ENCODE peak calls at places on chromosomes 12 and 14, in nine cellular contexts. L is transverse colon, Z is PC-3, Y is aorta, V is uterus, U is GM23248, X is tibial artery, I is WERI-Rb-1, T is pancreas. N is an unnamed sample.

GRCh38 chr12:108313609-108314331 is 25.3 kb downstream of the CMKLR1 start:
- DNase-seq in L (peak; percentile 29), Z (no peak), Y (peak; percentile 78), V (no peak), U (no peak), X (no peak), I (no peak), T (no peak), N (no peak)

GRCh38 chr12:54126696-54127537 is 61.9 kb downstream of the SMUG1 start:
- DNase-seq in L (peak; percentile 55), Z (no peak), Y (peak; percentile 91), V (peak; percentile 79), U (peak; percentile 83), X (peak; percentile 93), I (peak; percentile 74), T (peak; percentile 66), N (peak; percentile 52)

GRCh38 chr14:90093942-90094595 is 32.3 kb downstream of the KCNK13 start:
- DNase-seq in L (no peak), Z (peak; percentile 88), Y (no peak), V (no peak), U (peak; percentile 65), X (no peak), I (no peak), T (no peak), N (no peak)

GRCh38 chr14:83992857-83993256 is 1537.1 kb upstream of the FLRT2 start:
- DNase-seq in L (no peak), Z (no peak), Y (no peak), V (no peak), U (no peak), X (no peak), I (no peak), T (no peak), N (no peak)

GRCh38 chr14:21104448-21105060 is 3.7 kb downstream of the TMEM253 start:
- DNase-seq in L (peak; percentile 87), Z (peak; percentile 71), Y (peak; percentile 84), V (peak; percentile 76), U (peak; percentile 94), X (peak; percentile 88), I (peak; percentile 89), T (peak; percentile 82), N (peak; percentile 85)

GRCh38 chr12:123453165-123453564 is 4.8 kb upstream of the SNRNP35 start:
- DNase-seq in L (no peak), Z (no peak), Y (no peak), V (no peak), U (no peak), X (no peak), I (no peak), T (no peak), N (no peak)

GRCh38 chr12:31362115-31362758 is 36.3 kb upstream of the SINHCAF start:
- DNase-seq in L (peak; percentile 58), Z (no peak), Y (no peak), V (no peak), U (no peak), X (no peak), I (peak; percentile 52), T (no peak), N (peak; percentile 66)

GRCh38 chr12:103751600-103751999 is 89.4 kb downstream of the NT5DC3 start:
- DNase-seq in L (no peak), Z (no peak), Y (no peak), V (no peak), U (peak; percentile 31), X (no peak), I (no peak), T (no peak), N (no peak)

GRCh38 chr12:52020539-52021336 is 14.0 kb downstream of the TAMALIN start:
- DNase-seq in L (peak; percentile 61), Z (peak; percentile 44), Y (peak; percentile 65), V (no peak), U (peak; percentile 62), X (no peak), I (peak; percentile 81), T (no peak), N (no peak)

GRCh38 chr12:2959508-2960431 is 573 bp downstream of the TEAD4 start:
- DNase-seq in L (peak; percentile 43), Z (peak; percentile 45), Y (peak; percentile 83), V (peak; percentile 67), U (peak; percentile 80), X (peak; percentile 82), I (peak; percentile 65), T (peak; percentile 84), N (peak; percentile 48)

GRCh38 chr12:94218244-94218643 is 69.9 kb downstream of the PLXNC1 start:
- DNase-seq in L (no peak), Z (no peak), Y (no peak), V (no peak), U (no peak), X (no peak), I (no peak), T (no peak), N (no peak)

GRCh38 chr12:89349814-89350213 is 2.5 kb downstream of the DUSP6 start:
- DNase-seq in L (peak; percentile 36), Z (peak; percentile 82), Y (peak; percentile 53), V (no peak), U (peak; percentile 74), X (no peak), I (no peak), T (no peak), N (peak; percentile 39)

GRCh38 chr14:77063581-77064289 is 34.3 kb upstream of the CIPC start:
- DNase-seq in L (no peak), Z (no peak), Y (no peak), V (no peak), U (peak; percentile 77), X (peak; percentile 45), I (no peak), T (no peak), N (no peak)

GRCh38 chr12:131385313-131386166 is 325.4 kb upstream of the SFSWAP start:
- DNase-seq in L (no peak), Z (no peak), Y (no peak), V (no peak), U (no peak), X (peak; percentile 2), I (no peak), T (no peak), N (no peak)

GRCh38 chr14:49598182-49598478 is 610 bp upstream of the LRR1 start:
- DNase-seq in L (peak; percentile 42), Z (no peak), Y (no peak), V (no peak), U (no peak), X (no peak), I (no peak), T (no peak), N (peak; percentile 53)

GRCh38 chr12:110844131-110844530 is 2.7 kb upstream of the CCDC63 start:
- DNase-seq in L (no peak), Z (no peak), Y (no peak), V (no peak), U (no peak), X (no peak), I (no peak), T (no peak), N (no peak)

GRCh38 chr14:23326491-23327332 is 5.5 kb downstream of the PABPN1 start:
- DNase-seq in L (no peak), Z (no peak), Y (no peak), V (no peak), U (no peak), X (no peak), I (no peak), T (no peak), N (no peak)
- H3K27ac ChIP-seq in L (no peak overlapping the region), Z (no peak overlapping the region), Y (no peak overlapping the region), V (no peak overlapping the region), U (no peak overlapping the region), X (no peak overlapping the region), I (no peak overlapping the region), T (no peak overlapping the region), N (no peak overlapping the region)

GRCh38 chr12:122024132-122024785 is 2.6 kb downstream of the BCL7A start:
- DNase-seq in L (no peak), Z (no peak), Y (no peak), V (no peak), U (peak; percentile 10), X (no peak), I (peak; percentile 52), T (no peak), N (no peak)
- H3K36me3 ChIP-seq in L (no peaks in the 10 kb centered on the region), Z (no peaks in the 10 kb centered on the region), Y (no peaks in the 10 kb centered on the region), V (no peaks in the 10 kb centered on the region), U (no peaks in the 10 kb centered on the region), X (no peaks in the 10 kb centered on the region), I (no peaks in the 10 kb centered on the region), T (no peaks in the 10 kb centered on the region), N (no peaks in the 10 kb centered on the region)

DNA sequence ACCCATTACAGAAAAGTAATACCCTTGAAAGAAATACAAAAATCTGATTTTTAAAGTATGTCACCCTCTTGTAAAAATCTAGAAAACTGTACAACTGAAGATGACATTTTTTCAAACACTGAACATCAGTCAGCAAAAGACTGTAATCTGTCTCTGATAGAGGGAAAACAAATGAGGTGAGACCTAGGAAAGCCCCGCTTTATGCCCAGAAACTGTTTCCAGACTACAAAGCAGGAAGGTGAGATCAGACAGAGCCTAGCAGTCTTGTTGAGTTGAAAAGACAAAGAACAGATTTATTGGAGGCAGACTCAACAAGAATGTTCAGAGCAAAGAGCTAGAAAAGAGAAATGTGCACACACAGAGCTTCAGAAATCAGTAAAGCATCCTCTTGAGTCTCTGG is 873.6 kb downstream of the LRFN5 start:
- DNase-seq in L (no peak), Z (no peak), Y (no peak), V (no peak), U (no peak), X (no peak), I (no peak), T (no peak), N (no peak)
- H3K27ac ChIP-seq in L (no peak overlapping the region), Z (no peak overlapping the region), Y (no peak overlapping the region), V (no peak overlapping the region), U (no peak overlapping the region), X (no peak overlapping the region), I (no peak overlapping the region), T (no peak overlapping the region), N (no peak overlapping the region)

GRCh38 chr14:103480595-103480994 is 42.0 kb downstream of the CKB start:
- DNase-seq in L (no peak), Z (no peak), Y (no peak), V (no peak), U (no peak), X (no peak), I (no peak), T (no peak), N (no peak)

GRCh38 chr14:103488960-103489359 is 33.7 kb downstream of the CKB start:
- DNase-seq in L (no peak), Z (no peak), Y (no peak), V (no peak), U (peak; percentile 45), X (no peak), I (no peak), T (no peak), N (no peak)

GRCh38 chr14:103485504-103485903 is 37.1 kb downstream of the CKB start:
- DNase-seq in L (no peak), Z (no peak), Y (no peak), V (no peak), U (no peak), X (no peak), I (no peak), T (no peak), N (no peak)

GRCh38 chr14:103488071-103488470 is 34.6 kb downstream of the CKB start:
- DNase-seq in L (no peak), Z (no peak), Y (no peak), V (no peak), U (no peak), X (no peak), I (no peak), T (no peak), N (no peak)

DNA sequence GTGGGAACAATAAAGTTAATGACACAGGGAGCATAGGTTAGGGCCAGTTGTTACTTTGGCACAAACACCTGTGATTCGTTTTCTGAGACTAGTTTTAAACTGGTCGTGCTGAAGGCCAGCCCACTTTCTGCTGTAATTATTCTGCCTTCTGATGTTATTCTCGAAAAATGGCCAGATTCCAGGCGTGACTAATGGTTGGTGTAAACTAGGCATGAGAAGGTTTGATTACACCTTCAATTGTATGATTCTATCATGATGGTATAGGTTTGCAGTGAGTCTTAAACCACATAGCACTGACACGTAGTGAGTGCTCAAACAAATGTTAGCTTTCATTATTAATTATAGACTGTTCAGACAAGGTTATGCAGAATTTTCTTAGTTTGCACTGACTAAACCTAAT is 39.0 kb downstream of the CKB start:
- DNase-seq in L (no peak), Z (peak; percentile 98), Y (no peak), V (no peak), U (peak; percentile 92), X (no peak), I (no peak), T (no peak), N (no peak)
- H3K36me3 ChIP-seq in L (peaks cover 45% of the 10 kb centered on the region), Z (peaks cover 20% of the 10 kb centered on the region), Y (peaks cover 2% of the 10 kb centered on the region), V (no peaks in the 10 kb centered on the region), U (peaks cover 55% of the 10 kb centered on the region), X (peaks cover 29% of the 10 kb centered on the region), I (peaks cover 50% of the 10 kb centered on the region), T (peaks cover 35% of the 10 kb centered on the region), N (no peaks in the 10 kb centered on the region)

N was measured in colonic mucosa.